ENCODE peak calls at places on chromosomes 3 and 15, in seven cellular contexts. One of them, this sample, is unnamed.
A peak's percentile ranks its signal among the peaks of the same experiment; 100 is the strongest.

GRCh38 chr3:114213262-114213668 is 24.1 kb downstream of the ZNF80 start:
- DNase-seq in aorta: no peak
- DNase-seq in spleen: no peak
- DNase-seq in pancreas: no peak
- DNase-seq in GM12878: no peak
- DNase-seq in BE2C: no peak
- DNase-seq in stomach: no peak
- DNase-seq in this sample: no peak

GRCh38 chr3:12797124-12797891 is 828 bp downstream of the CAND2 start:
- DNase-seq in stomach: no peak
- DNase-seq in pancreas: no peak
- DNase-seq in BE2C: no peak
- DNase-seq in aorta: no peak
- DNase-seq in spleen: no peak
- DNase-seq in GM12878: no peak
- DNase-seq in this sample: no peak

GRCh38 chr15:64247906-64248541 is 85.2 kb upstream of the PPIB start:
- DNase-seq in aorta: no peak
- DNase-seq in pancreas: no peak
- DNase-seq in spleen: no peak
- DNase-seq in BE2C: no peak
- DNase-seq in GM12878: peak; percentile 75
- DNase-seq in stomach: no peak
- DNase-seq in this sample: no peak

GRCh38 chr15:62135532-62136134 is 29.5 kb downstream of the C2CD4B start:
- DNase-seq in pancreas: peak; percentile 62
- DNase-seq in GM12878: no peak
- DNase-seq in spleen: no peak
- DNase-seq in stomach: peak; percentile 50
- DNase-seq in aorta: no peak
- DNase-seq in BE2C: no peak
- DNase-seq in this sample: no peak

GRCh38 chr3:116242825-116243224 is 202.5 kb downstream of the LSAMP start:
- DNase-seq in BE2C: no peak
- DNase-seq in pancreas: no peak
- DNase-seq in stomach: no peak
- DNase-seq in GM12878: no peak
- DNase-seq in spleen: no peak
- DNase-seq in aorta: no peak
- DNase-seq in this sample: no peak

GRCh38 chr15:62280625-62281024 is 115.5 kb upstream of the C2CD4B start:
- DNase-seq in aorta: no peak
- DNase-seq in spleen: no peak
- DNase-seq in BE2C: no peak
- DNase-seq in stomach: no peak
- DNase-seq in GM12878: no peak
- DNase-seq in pancreas: no peak
- DNase-seq in this sample: no peak

GRCh38 chr3:139629033-139629432 is 48.7 kb downstream of the NMNAT3 start:
- DNase-seq in BE2C: peak; percentile 48
- DNase-seq in GM12878: no peak
- DNase-seq in pancreas: no peak
- DNase-seq in spleen: no peak
- DNase-seq in stomach: no peak
- DNase-seq in aorta: no peak
- DNase-seq in this sample: no peak

GRCh38 chr3:133301731-133302130 is 98.1 kb upstream of the BFSP2 start:
- DNase-seq in pancreas: no peak
- DNase-seq in spleen: no peak
- DNase-seq in stomach: no peak
- DNase-seq in aorta: no peak
- DNase-seq in BE2C: no peak
- DNase-seq in GM12878: no peak
- DNase-seq in this sample: no peak

GRCh38 chr15:94196536-94196935 is 34.8 kb upstream of the MCTP2 start:
- DNase-seq in stomach: no peak
- DNase-seq in spleen: no peak
- DNase-seq in aorta: no peak
- DNase-seq in BE2C: no peak
- DNase-seq in GM12878: no peak
- DNase-seq in pancreas: no peak
- DNase-seq in this sample: no peak

GRCh38 chr3:126132751-126133511 is 47.5 kb downstream of the ALDH1L1 start:
- DNase-seq in aorta: peak; percentile 35
- DNase-seq in spleen: peak; percentile 61
- DNase-seq in GM12878: no peak
- DNase-seq in pancreas: peak; percentile 33
- DNase-seq in BE2C: no peak
- DNase-seq in stomach: peak; percentile 22
- DNase-seq in this sample: peak; percentile 7

GRCh38 chr3:100630664-100631063 is 21.3 kb downstream of the ADGRG7 start:
- DNase-seq in aorta: no peak
- DNase-seq in GM12878: no peak
- DNase-seq in stomach: no peak
- DNase-seq in spleen: no peak
- DNase-seq in pancreas: no peak
- DNase-seq in BE2C: no peak
- DNase-seq in this sample: no peak

DNA sequence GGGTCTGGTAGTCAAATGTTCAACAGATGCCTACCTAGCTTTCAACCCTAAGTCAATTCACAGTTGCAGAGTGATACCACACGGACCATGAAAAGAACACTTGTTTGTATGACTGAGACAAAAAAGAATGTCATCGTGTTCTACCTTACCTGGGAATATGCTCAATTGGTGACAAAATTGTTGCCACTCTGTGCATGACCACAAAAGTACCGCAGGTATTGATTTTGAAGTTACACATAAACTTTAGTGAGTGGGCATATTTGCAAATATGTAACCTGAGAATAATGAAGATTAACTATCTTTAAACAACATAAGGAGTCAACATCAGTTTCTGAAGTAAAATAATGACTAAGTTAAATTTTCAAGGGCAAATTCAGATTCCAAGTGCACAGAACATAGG is 53.4 kb upstream of the SNRPN start:
- DNase-seq in pancreas: no peak
- DNase-seq in spleen: no peak
- DNase-seq in BE2C: no peak
- DNase-seq in stomach: no peak
- DNase-seq in aorta: no peak
- DNase-seq in GM12878: no peak
- DNase-seq in this sample: no peak
- H3K9me3 ChIP-seq in pancreas: no peaks in the 10 kb centered on the region
- H3K9me3 ChIP-seq in spleen: peaks cover 28% of the 10 kb centered on the region
- H3K9me3 ChIP-seq in BE2C: no peaks in the 10 kb centered on the region
- H3K9me3 ChIP-seq in stomach: peaks cover 70% of the 10 kb centered on the region
- H3K9me3 ChIP-seq in aorta: no peaks in the 10 kb centered on the region
- H3K9me3 ChIP-seq in GM12878: no peaks in the 10 kb centered on the region
- H3K9me3 ChIP-seq in this sample: no peaks in the 10 kb centered on the region

GRCh38 chr15:25091421-25092158 is 136.8 kb downstream of the SNRPN start:
- DNase-seq in aorta: no peak
- DNase-seq in GM12878: no peak
- DNase-seq in stomach: no peak
- DNase-seq in spleen: peak; percentile 12
- DNase-seq in pancreas: no peak
- DNase-seq in BE2C: no peak
- DNase-seq in this sample: no peak

GRCh38 chr15:25087137-25087536 is 132.3 kb downstream of the SNRPN start:
- DNase-seq in GM12878: no peak
- DNase-seq in BE2C: no peak
- DNase-seq in stomach: peak; percentile 20
- DNase-seq in spleen: peak; percentile 47
- DNase-seq in aorta: no peak
- DNase-seq in pancreas: no peak
- DNase-seq in this sample: no peak

GRCh38 chr15:25090073-25090733 is 135.4 kb downstream of the SNRPN start:
- DNase-seq in GM12878: no peak
- DNase-seq in aorta: no peak
- DNase-seq in spleen: peak; percentile 51
- DNase-seq in BE2C: no peak
- DNase-seq in stomach: no peak
- DNase-seq in pancreas: no peak
- DNase-seq in this sample: no peak

GRCh38 chr15:25089577-25089976 is 134.8 kb downstream of the SNRPN start:
- DNase-seq in GM12878: no peak
- DNase-seq in pancreas: no peak
- DNase-seq in aorta: no peak
- DNase-seq in stomach: no peak
- DNase-seq in BE2C: no peak
- DNase-seq in spleen: peak; percentile 15
- DNase-seq in this sample: no peak

DNA sequence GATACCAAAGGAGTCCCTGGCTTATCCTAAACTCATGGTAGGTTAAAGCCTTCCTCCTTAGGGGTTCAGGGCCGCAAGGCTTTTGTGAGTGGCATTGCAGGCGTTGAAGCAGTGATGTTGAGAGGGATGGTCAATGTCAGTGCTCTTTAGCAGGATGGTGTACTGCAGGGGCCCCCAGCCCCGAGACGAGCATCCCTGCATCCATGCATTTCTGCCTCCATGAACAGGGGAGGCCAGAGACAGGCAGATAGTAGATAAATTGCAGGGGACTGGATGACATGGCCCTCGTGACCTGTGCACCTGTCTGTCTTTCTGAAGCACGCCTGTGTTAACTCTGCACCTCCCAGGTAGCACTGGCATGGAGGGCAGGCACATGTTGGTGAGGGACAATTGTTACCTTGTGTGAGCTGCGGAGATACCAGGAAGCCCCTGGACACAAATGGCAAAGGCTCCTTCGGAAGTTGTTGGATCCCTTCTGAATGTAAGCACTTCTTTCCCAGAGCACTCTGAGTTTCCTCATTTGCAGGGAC is 133.5 kb downstream of the SNRPN start:
- DNase-seq in spleen: peak; percentile 52
- DNase-seq in pancreas: no peak
- DNase-seq in aorta: no peak
- DNase-seq in GM12878: no peak
- DNase-seq in stomach: no peak
- DNase-seq in BE2C: no peak
- DNase-seq in this sample: no peak
- H3K9me3 ChIP-seq in spleen: peaks cover 100% of the 10 kb centered on the region
- H3K9me3 ChIP-seq in pancreas: no peaks in the 10 kb centered on the region
- H3K9me3 ChIP-seq in aorta: peaks cover 29% of the 10 kb centered on the region
- H3K9me3 ChIP-seq in GM12878: peaks cover 8% of the 10 kb centered on the region
- H3K9me3 ChIP-seq in stomach: peaks cover 100% of the 10 kb centered on the region
- H3K9me3 ChIP-seq in BE2C: no peaks in the 10 kb centered on the region
- H3K9me3 ChIP-seq in this sample: peaks cover 18% of the 10 kb centered on the region

DNA sequence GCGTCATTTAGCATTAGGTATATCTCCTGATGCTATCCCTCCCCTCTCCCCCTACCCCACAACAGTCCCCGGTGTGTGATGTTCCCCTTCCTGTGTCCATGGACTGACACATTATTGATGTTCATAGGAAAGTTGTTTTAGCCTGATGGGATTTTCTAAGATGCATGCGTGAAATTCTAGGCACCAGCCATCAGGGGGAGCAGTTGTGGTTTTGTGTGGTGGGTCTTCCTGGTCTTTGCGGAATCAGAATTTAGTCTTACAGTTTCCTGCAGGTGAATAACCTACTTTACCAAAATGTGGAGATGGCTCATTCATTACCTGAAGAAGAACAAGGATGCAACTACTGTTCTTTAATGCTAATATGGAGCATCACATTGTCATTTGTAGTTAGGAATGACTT is 455.0 kb upstream of the THBS1 start:
- DNase-seq in BE2C: peak; percentile 51
- DNase-seq in spleen: no peak
- DNase-seq in pancreas: no peak
- DNase-seq in stomach: no peak
- DNase-seq in GM12878: no peak
- DNase-seq in aorta: no peak
- DNase-seq in this sample: no peak
- H3K9me3 ChIP-seq in BE2C: no peaks in the 10 kb centered on the region
- H3K9me3 ChIP-seq in spleen: no peaks in the 10 kb centered on the region
- H3K9me3 ChIP-seq in pancreas: no peaks in the 10 kb centered on the region
- H3K9me3 ChIP-seq in stomach: no peaks in the 10 kb centered on the region
- H3K9me3 ChIP-seq in GM12878: no peaks in the 10 kb centered on the region
- H3K9me3 ChIP-seq in aorta: peaks cover 1% of the 10 kb centered on the region
- H3K9me3 ChIP-seq in this sample: no peaks in the 10 kb centered on the region

DNA sequence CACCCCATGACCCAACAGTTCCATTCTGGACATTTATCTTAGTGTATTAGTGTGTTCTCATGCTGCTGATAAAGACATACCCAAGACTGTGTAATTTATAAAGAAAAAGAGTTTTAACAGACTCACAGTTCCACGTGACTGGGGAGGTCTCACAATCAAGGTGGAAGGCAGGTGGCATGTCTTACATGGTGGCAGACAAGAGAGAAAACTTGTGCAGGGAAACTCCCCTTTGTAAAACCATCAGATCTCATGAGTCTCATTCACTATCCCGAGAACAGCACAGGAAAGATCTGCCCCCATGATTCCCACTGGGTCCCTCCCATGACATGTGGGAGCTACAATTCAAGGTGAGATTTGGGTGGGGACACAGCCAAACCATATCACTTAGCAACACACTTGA is 21.6 kb upstream of the GPD1L start:
- DNase-seq in BE2C: no peak
- DNase-seq in stomach: no peak
- DNase-seq in pancreas: no peak
- DNase-seq in GM12878: no peak
- DNase-seq in aorta: no peak
- DNase-seq in spleen: no peak
- DNase-seq in this sample: no peak
- H3K9me3 ChIP-seq in BE2C: no peaks in the 10 kb centered on the region
- H3K9me3 ChIP-seq in stomach: no peaks in the 10 kb centered on the region
- H3K9me3 ChIP-seq in pancreas: no peaks in the 10 kb centered on the region
- H3K9me3 ChIP-seq in GM12878: no peaks in the 10 kb centered on the region
- H3K9me3 ChIP-seq in aorta: peaks cover 2% of the 10 kb centered on the region
- H3K9me3 ChIP-seq in spleen: peaks cover 9% of the 10 kb centered on the region
- H3K9me3 ChIP-seq in this sample: no peaks in the 10 kb centered on the region

DNA sequence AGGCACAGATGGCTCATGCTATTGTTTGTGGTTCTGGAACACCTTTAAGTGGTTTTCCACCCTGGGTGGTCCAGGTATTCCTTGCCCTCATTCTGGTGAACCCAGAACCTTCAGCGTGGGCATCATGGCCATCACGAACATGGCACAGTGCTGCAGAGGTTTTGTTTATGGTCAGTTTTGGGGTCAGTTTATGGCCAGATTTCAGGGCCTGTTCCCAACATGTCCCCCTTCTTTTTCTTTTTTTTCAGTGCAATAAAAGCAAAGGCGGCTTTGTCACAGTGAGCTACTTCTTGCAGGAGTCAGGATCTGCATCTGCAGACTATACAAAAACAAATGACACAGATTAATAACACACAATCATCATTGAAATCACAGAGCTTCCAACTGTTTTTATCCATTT is 1085.0 kb upstream of the ALCAM start:
- DNase-seq in BE2C: no peak
- DNase-seq in spleen: no peak
- DNase-seq in pancreas: no peak
- DNase-seq in GM12878: no peak
- DNase-seq in stomach: no peak
- DNase-seq in aorta: no peak
- DNase-seq in this sample: no peak
- H3K9me3 ChIP-seq in BE2C: no peaks in the 10 kb centered on the region
- H3K9me3 ChIP-seq in spleen: peaks cover 43% of the 10 kb centered on the region
- H3K9me3 ChIP-seq in pancreas: no peaks in the 10 kb centered on the region
- H3K9me3 ChIP-seq in GM12878: peaks cover 2% of the 10 kb centered on the region
- H3K9me3 ChIP-seq in stomach: peaks cover 64% of the 10 kb centered on the region
- H3K9me3 ChIP-seq in aorta: peaks cover 2% of the 10 kb centered on the region
- H3K9me3 ChIP-seq in this sample: no peaks in the 10 kb centered on the region

GRCh38 chr15:86481720-86482119 is 402.0 kb downstream of the AGBL1 start:
- DNase-seq in GM12878: no peak
- DNase-seq in BE2C: no peak
- DNase-seq in aorta: no peak
- DNase-seq in spleen: no peak
- DNase-seq in stomach: no peak
- DNase-seq in pancreas: no peak
- DNase-seq in this sample: no peak
- H3K9me3 ChIP-seq in GM12878: no peaks in the 10 kb centered on the region
- H3K9me3 ChIP-seq in BE2C: no peaks in the 10 kb centered on the region
- H3K9me3 ChIP-seq in aorta: no peaks in the 10 kb centered on the region
- H3K9me3 ChIP-seq in spleen: no peaks in the 10 kb centered on the region
- H3K9me3 ChIP-seq in stomach: no peaks in the 10 kb centered on the region
- H3K9me3 ChIP-seq in pancreas: no peaks in the 10 kb centered on the region
- H3K9me3 ChIP-seq in this sample: no peaks in the 10 kb centered on the region